ENCODE peak calls at places on chromosomes 6 and 20, in nine cellular contexts. One of them, this sample, is unnamed.

GRCh38 chr6:93242049-93242448 is 177.3 kb downstream of the EPHA7 start:
- DNase-seq in H4: no peak
- DNase-seq in SK-N-DZ: no peak
- DNase-seq in mucosa of descending colon: no peak
- DNase-seq in left cardiac atrium: no peak
- DNase-seq in choroid plexus epithelial cell: no peak
- DNase-seq in NCI-H748 treated with DMSO at 0.1 percent for 48 hours: no peak
- DNase-seq in NCI-H1694 treated with DMSO at 0.1 percent for 48 hours: no peak
- DNase-seq in amniotic epithelial cell: no peak
- DNase-seq in this sample: no peak

GRCh38 chr6:64062960-64063683 is 427.5 kb downstream of the PHF3 start:
- DNase-seq in mucosa of descending colon: no peak
- DNase-seq in choroid plexus epithelial cell: peak; percentile 42
- DNase-seq in SK-N-DZ: no peak
- DNase-seq in NCI-H748 treated with DMSO at 0.1 percent for 48 hours: no peak
- DNase-seq in H4: no peak
- DNase-seq in amniotic epithelial cell: no peak
- DNase-seq in left cardiac atrium: no peak
- DNase-seq in NCI-H1694 treated with DMSO at 0.1 percent for 48 hours: no peak
- DNase-seq in this sample: no peak

GRCh38 chr20:37954626-37955025 is 51.7 kb downstream of the VSTM2L start:
- DNase-seq in mucosa of descending colon: no peak
- DNase-seq in NCI-H748 treated with DMSO at 0.1 percent for 48 hours: no peak
- DNase-seq in amniotic epithelial cell: no peak
- DNase-seq in SK-N-DZ: no peak
- DNase-seq in NCI-H1694 treated with DMSO at 0.1 percent for 48 hours: no peak
- DNase-seq in H4: no peak
- DNase-seq in left cardiac atrium: no peak
- DNase-seq in choroid plexus epithelial cell: no peak
- DNase-seq in this sample: no peak

GRCh38 chr20:11905460-11906150 is 12.1 kb upstream of the BTBD3 start:
- DNase-seq in left cardiac atrium: no peak
- DNase-seq in H4: no peak
- DNase-seq in NCI-H1694 treated with DMSO at 0.1 percent for 48 hours: no peak
- DNase-seq in SK-N-DZ: no peak
- DNase-seq in mucosa of descending colon: no peak
- DNase-seq in amniotic epithelial cell: no peak
- DNase-seq in choroid plexus epithelial cell: no peak
- DNase-seq in NCI-H748 treated with DMSO at 0.1 percent for 48 hours: peak; percentile 70
- DNase-seq in this sample: no peak

GRCh38 chr6:161233986-161234620 is 39.8 kb downstream of the AGPAT4 start:
- DNase-seq in choroid plexus epithelial cell: peak; percentile 93
- DNase-seq in H4: peak; percentile 24
- DNase-seq in NCI-H748 treated with DMSO at 0.1 percent for 48 hours: no peak
- DNase-seq in NCI-H1694 treated with DMSO at 0.1 percent for 48 hours: no peak
- DNase-seq in mucosa of descending colon: peak; percentile 36
- DNase-seq in SK-N-DZ: no peak
- DNase-seq in left cardiac atrium: peak; percentile 77
- DNase-seq in amniotic epithelial cell: peak; percentile 97
- DNase-seq in this sample: peak; percentile 76

GRCh38 chr6:4344317-4344899 is 209.0 kb upstream of the ECI2 start:
- DNase-seq in NCI-H1694 treated with DMSO at 0.1 percent for 48 hours: no peak
- DNase-seq in left cardiac atrium: no peak
- DNase-seq in choroid plexus epithelial cell: peak; percentile 70
- DNase-seq in H4: peak; percentile 71
- DNase-seq in NCI-H748 treated with DMSO at 0.1 percent for 48 hours: no peak
- DNase-seq in mucosa of descending colon: no peak
- DNase-seq in amniotic epithelial cell: peak; percentile 35
- DNase-seq in SK-N-DZ: no peak
- DNase-seq in this sample: no peak

GRCh38 chr20:3797592-3798404 is 1.7 kb downstream of the CDC25B start:
- DNase-seq in mucosa of descending colon: peak; percentile 63
- DNase-seq in NCI-H748 treated with DMSO at 0.1 percent for 48 hours: peak; percentile 31
- DNase-seq in choroid plexus epithelial cell: peak; percentile 66
- DNase-seq in NCI-H1694 treated with DMSO at 0.1 percent for 48 hours: no peak
- DNase-seq in SK-N-DZ: no peak
- DNase-seq in left cardiac atrium: no peak
- DNase-seq in amniotic epithelial cell: peak; percentile 47
- DNase-seq in H4: no peak
- DNase-seq in this sample: no peak

GRCh38 chr20:51678041-51678697 is 90.0 kb downstream of the ATP9A start:
- DNase-seq in SK-N-DZ: peak; percentile 65
- DNase-seq in mucosa of descending colon: no peak
- DNase-seq in choroid plexus epithelial cell: peak; percentile 24
- DNase-seq in amniotic epithelial cell: no peak
- DNase-seq in NCI-H748 treated with DMSO at 0.1 percent for 48 hours: no peak
- DNase-seq in NCI-H1694 treated with DMSO at 0.1 percent for 48 hours: peak; percentile 59
- DNase-seq in left cardiac atrium: no peak
- DNase-seq in H4: no peak
- DNase-seq in this sample: peak; percentile 95

GRCh38 chr6:136784910-136785746 is 7.1 kb downstream of the MAP3K5 start:
- DNase-seq in NCI-H1694 treated with DMSO at 0.1 percent for 48 hours: no peak
- DNase-seq in left cardiac atrium: peak; percentile 58
- DNase-seq in amniotic epithelial cell: no peak
- DNase-seq in NCI-H748 treated with DMSO at 0.1 percent for 48 hours: no peak
- DNase-seq in choroid plexus epithelial cell: peak; percentile 63
- DNase-seq in SK-N-DZ: no peak
- DNase-seq in mucosa of descending colon: peak; percentile 60
- DNase-seq in H4: no peak
- DNase-seq in this sample: peak; percentile 52

GRCh38 chr20:31572042-31572700 is 32.9 kb upstream of the ID1 start:
- DNase-seq in amniotic epithelial cell: no peak
- DNase-seq in SK-N-DZ: no peak
- DNase-seq in left cardiac atrium: no peak
- DNase-seq in NCI-H748 treated with DMSO at 0.1 percent for 48 hours: no peak
- DNase-seq in NCI-H1694 treated with DMSO at 0.1 percent for 48 hours: peak; percentile 51
- DNase-seq in mucosa of descending colon: no peak
- DNase-seq in H4: no peak
- DNase-seq in choroid plexus epithelial cell: no peak
- DNase-seq in this sample: no peak

GRCh38 chr6:122947355-122947754 is 48.7 kb upstream of the CLVS2 start:
- DNase-seq in left cardiac atrium: no peak
- DNase-seq in amniotic epithelial cell: peak; percentile 3
- DNase-seq in NCI-H1694 treated with DMSO at 0.1 percent for 48 hours: no peak
- DNase-seq in NCI-H748 treated with DMSO at 0.1 percent for 48 hours: no peak
- DNase-seq in H4: no peak
- DNase-seq in mucosa of descending colon: no peak
- DNase-seq in choroid plexus epithelial cell: peak; percentile 47
- DNase-seq in SK-N-DZ: peak; percentile 22
- DNase-seq in this sample: peak; percentile 15

GRCh38 chr6:105753184-105754097 is 332.7 kb upstream of the PRDM1 start:
- DNase-seq in mucosa of descending colon: peak; percentile 78
- DNase-seq in NCI-H748 treated with DMSO at 0.1 percent for 48 hours: peak; percentile 86
- DNase-seq in amniotic epithelial cell: no peak
- DNase-seq in NCI-H1694 treated with DMSO at 0.1 percent for 48 hours: no peak
- DNase-seq in H4: no peak
- DNase-seq in SK-N-DZ: no peak
- DNase-seq in left cardiac atrium: no peak
- DNase-seq in choroid plexus epithelial cell: no peak
- DNase-seq in this sample: peak; percentile 71

GRCh38 chr20:38231786-38232130 is 28.8 kb downstream of the KIAA1755 start:
- DNase-seq in left cardiac atrium: peak; percentile 68
- DNase-seq in SK-N-DZ: no peak
- DNase-seq in amniotic epithelial cell: no peak
- DNase-seq in choroid plexus epithelial cell: peak; percentile 87
- DNase-seq in NCI-H1694 treated with DMSO at 0.1 percent for 48 hours: no peak
- DNase-seq in H4: no peak
- DNase-seq in mucosa of descending colon: no peak
- DNase-seq in NCI-H748 treated with DMSO at 0.1 percent for 48 hours: no peak
- DNase-seq in this sample: no peak

GRCh38 chr6:32763417-32763816 is at the start of gene HLA-DQB2:
- DNase-seq in left cardiac atrium: no peak
- DNase-seq in SK-N-DZ: no peak
- DNase-seq in NCI-H1694 treated with DMSO at 0.1 percent for 48 hours: no peak
- DNase-seq in choroid plexus epithelial cell: peak; percentile 31
- DNase-seq in mucosa of descending colon: no peak
- DNase-seq in amniotic epithelial cell: peak; percentile 2
- DNase-seq in NCI-H748 treated with DMSO at 0.1 percent for 48 hours: no peak
- DNase-seq in H4: no peak
- DNase-seq in this sample: no peak

GRCh38 chr6:33075568-33076405 is at the start of gene HLA-DPB1:
- DNase-seq in choroid plexus epithelial cell: peak; percentile 81
- DNase-seq in H4: peak; percentile 45
- DNase-seq in left cardiac atrium: no peak
- DNase-seq in NCI-H1694 treated with DMSO at 0.1 percent for 48 hours: no peak
- DNase-seq in mucosa of descending colon: no peak
- DNase-seq in NCI-H748 treated with DMSO at 0.1 percent for 48 hours: no peak
- DNase-seq in SK-N-DZ: no peak
- DNase-seq in amniotic epithelial cell: peak; percentile 65
- DNase-seq in this sample: peak; percentile 92

GRCh38 chr6:143394351-143394750 is 56.1 kb downstream of the ADAT2 start:
- DNase-seq in SK-N-DZ: no peak
- DNase-seq in NCI-H748 treated with DMSO at 0.1 percent for 48 hours: no peak
- DNase-seq in left cardiac atrium: no peak
- DNase-seq in H4: no peak
- DNase-seq in amniotic epithelial cell: no peak
- DNase-seq in NCI-H1694 treated with DMSO at 0.1 percent for 48 hours: no peak
- DNase-seq in choroid plexus epithelial cell: no peak
- DNase-seq in mucosa of descending colon: no peak
- DNase-seq in this sample: no peak

GRCh38 chr6:14889172-14889571 is 356.7 kb upstream of the JARID2 start:
- DNase-seq in choroid plexus epithelial cell: peak; percentile 46
- DNase-seq in NCI-H1694 treated with DMSO at 0.1 percent for 48 hours: no peak
- DNase-seq in NCI-H748 treated with DMSO at 0.1 percent for 48 hours: no peak
- DNase-seq in H4: no peak
- DNase-seq in left cardiac atrium: no peak
- DNase-seq in mucosa of descending colon: no peak
- DNase-seq in amniotic epithelial cell: peak; percentile 25
- DNase-seq in SK-N-DZ: no peak
- DNase-seq in this sample: no peak

GRCh38 chr20:33635341-33635740 is 26.8 kb upstream of the C20orf144 start:
- DNase-seq in mucosa of descending colon: no peak
- DNase-seq in choroid plexus epithelial cell: no peak
- DNase-seq in H4: no peak
- DNase-seq in NCI-H748 treated with DMSO at 0.1 percent for 48 hours: no peak
- DNase-seq in left cardiac atrium: no peak
- DNase-seq in amniotic epithelial cell: no peak
- DNase-seq in SK-N-DZ: no peak
- DNase-seq in NCI-H1694 treated with DMSO at 0.1 percent for 48 hours: no peak
- DNase-seq in this sample: no peak

GRCh38 chr20:20837574-20838021 is 125.2 kb upstream of the RALGAPA2 start:
- DNase-seq in H4: peak; percentile 47
- DNase-seq in left cardiac atrium: peak; percentile 51
- DNase-seq in choroid plexus epithelial cell: peak; percentile 69
- DNase-seq in NCI-H748 treated with DMSO at 0.1 percent for 48 hours: peak; percentile 94
- DNase-seq in amniotic epithelial cell: peak; percentile 20
- DNase-seq in SK-N-DZ: peak; percentile 45
- DNase-seq in NCI-H1694 treated with DMSO at 0.1 percent for 48 hours: peak; percentile 27
- DNase-seq in mucosa of descending colon: peak; percentile 62
- DNase-seq in this sample: peak; percentile 53

GRCh38 chr6:123802697-123803455 is 789 bp upstream of the NKAIN2 start:
- DNase-seq in SK-N-DZ: peak; percentile 73
- DNase-seq in H4: peak; percentile 72
- DNase-seq in NCI-H748 treated with DMSO at 0.1 percent for 48 hours: peak; percentile 90
- DNase-seq in amniotic epithelial cell: peak; percentile 84
- DNase-seq in choroid plexus epithelial cell: peak; percentile 95
- DNase-seq in mucosa of descending colon: peak; percentile 84
- DNase-seq in left cardiac atrium: peak; percentile 80
- DNase-seq in NCI-H1694 treated with DMSO at 0.1 percent for 48 hours: peak; percentile 66
- DNase-seq in this sample: peak; percentile 90

GRCh38 chr20:44111712-44112335 is 75.2 kb downstream of the JPH2 start:
- DNase-seq in NCI-H748 treated with DMSO at 0.1 percent for 48 hours: no peak
- DNase-seq in amniotic epithelial cell: no peak
- DNase-seq in SK-N-DZ: no peak
- DNase-seq in NCI-H1694 treated with DMSO at 0.1 percent for 48 hours: no peak
- DNase-seq in mucosa of descending colon: no peak
- DNase-seq in choroid plexus epithelial cell: peak; percentile 44
- DNase-seq in H4: peak; percentile 21
- DNase-seq in left cardiac atrium: no peak
- DNase-seq in this sample: no peak

GRCh38 chr6:44590471-44590870 is 203.0 kb downstream of the CDC5L start:
- DNase-seq in SK-N-DZ: no peak
- DNase-seq in NCI-H1694 treated with DMSO at 0.1 percent for 48 hours: no peak
- DNase-seq in left cardiac atrium: no peak
- DNase-seq in H4: no peak
- DNase-seq in NCI-H748 treated with DMSO at 0.1 percent for 48 hours: no peak
- DNase-seq in mucosa of descending colon: no peak
- DNase-seq in amniotic epithelial cell: no peak
- DNase-seq in choroid plexus epithelial cell: no peak
- DNase-seq in this sample: no peak

GRCh38 chr20:8583209-8584106 is 451.4 kb downstream of the PLCB1 start:
- DNase-seq in H4: no peak
- DNase-seq in mucosa of descending colon: no peak
- DNase-seq in SK-N-DZ: no peak
- DNase-seq in choroid plexus epithelial cell: peak; percentile 55
- DNase-seq in amniotic epithelial cell: peak; percentile 34
- DNase-seq in left cardiac atrium: no peak
- DNase-seq in NCI-H1694 treated with DMSO at 0.1 percent for 48 hours: no peak
- DNase-seq in NCI-H748 treated with DMSO at 0.1 percent for 48 hours: no peak
- DNase-seq in this sample: no peak

GRCh38 chr20:61735503-61735785 is 330.2 kb downstream of the TAF4 start:
- DNase-seq in amniotic epithelial cell: no peak
- DNase-seq in H4: no peak
- DNase-seq in left cardiac atrium: no peak
- DNase-seq in mucosa of descending colon: no peak
- DNase-seq in NCI-H748 treated with DMSO at 0.1 percent for 48 hours: no peak
- DNase-seq in SK-N-DZ: no peak
- DNase-seq in choroid plexus epithelial cell: no peak
- DNase-seq in NCI-H1694 treated with DMSO at 0.1 percent for 48 hours: no peak
- DNase-seq in this sample: no peak

GRCh38 chr6:4280721-4281120 is 145.3 kb upstream of the ECI2 start:
- DNase-seq in amniotic epithelial cell: peak; percentile 93
- DNase-seq in mucosa of descending colon: no peak
- DNase-seq in left cardiac atrium: no peak
- DNase-seq in H4: peak; percentile 57
- DNase-seq in NCI-H748 treated with DMSO at 0.1 percent for 48 hours: no peak
- DNase-seq in NCI-H1694 treated with DMSO at 0.1 percent for 48 hours: no peak
- DNase-seq in choroid plexus epithelial cell: peak; percentile 93
- DNase-seq in SK-N-DZ: no peak
- DNase-seq in this sample: peak; percentile 38

GRCh38 chr6:152295346-152295745 is 341.8 kb downstream of the SYNE1 start:
- DNase-seq in NCI-H748 treated with DMSO at 0.1 percent for 48 hours: no peak
- DNase-seq in mucosa of descending colon: no peak
- DNase-seq in NCI-H1694 treated with DMSO at 0.1 percent for 48 hours: no peak
- DNase-seq in choroid plexus epithelial cell: peak; percentile 97
- DNase-seq in H4: no peak
- DNase-seq in amniotic epithelial cell: peak; percentile 99
- DNase-seq in SK-N-DZ: no peak
- DNase-seq in left cardiac atrium: no peak
- DNase-seq in this sample: no peak

GRCh38 chr6:119575721-119576120 is 226.2 kb upstream of the MAN1A1 start:
- DNase-seq in choroid plexus epithelial cell: peak; percentile 34
- DNase-seq in amniotic epithelial cell: peak; percentile 94
- DNase-seq in mucosa of descending colon: no peak
- DNase-seq in NCI-H748 treated with DMSO at 0.1 percent for 48 hours: no peak
- DNase-seq in NCI-H1694 treated with DMSO at 0.1 percent for 48 hours: no peak
- DNase-seq in H4: peak; percentile 31
- DNase-seq in left cardiac atrium: no peak
- DNase-seq in SK-N-DZ: no peak
- DNase-seq in this sample: no peak

GRCh38 chr6:159107451-159108260 is 61.5 kb upstream of the FNDC1 start:
- DNase-seq in mucosa of descending colon: peak; percentile 45
- DNase-seq in H4: no peak
- DNase-seq in amniotic epithelial cell: no peak
- DNase-seq in NCI-H1694 treated with DMSO at 0.1 percent for 48 hours: no peak
- DNase-seq in choroid plexus epithelial cell: no peak
- DNase-seq in left cardiac atrium: no peak
- DNase-seq in NCI-H748 treated with DMSO at 0.1 percent for 48 hours: no peak
- DNase-seq in SK-N-DZ: no peak
- DNase-seq in this sample: peak; percentile 73

GRCh38 chr20:45518282-45518681 is 2.9 kb upstream of the SPINT3 start:
- DNase-seq in NCI-H748 treated with DMSO at 0.1 percent for 48 hours: no peak
- DNase-seq in NCI-H1694 treated with DMSO at 0.1 percent for 48 hours: no peak
- DNase-seq in amniotic epithelial cell: peak; percentile 3
- DNase-seq in left cardiac atrium: no peak
- DNase-seq in mucosa of descending colon: no peak
- DNase-seq in choroid plexus epithelial cell: no peak
- DNase-seq in SK-N-DZ: no peak
- DNase-seq in H4: peak; percentile 21
- DNase-seq in this sample: no peak

This sample was measured in cerebellar cortex.